ENCODE peak calls at places on chromosomes 5 and 9, in four cellular contexts. T is activated CD4-positive, alpha-beta T cell treated with anti-CD3 and anti-CD28 coated beads, Interleukin-2, amount 50 U/mL, for 24 hours; M is stimulated activated CD4-positive, alpha-beta T cell treated with anti-CD3 and anti-CD28 coated beads, Interleukin-2, amount 100 ng/mL, for 48 hours; P is activated naive CD4-positive, alpha-beta T cell treated with anti-CD3 and anti-CD28 coated beads, Interleukin-2, amount 50 U/mL, for 16 hours. R is an unnamed sample.

GRCh38 chr5:18202147-18202546 is 567.9 kb downstream of the TAF11L14 start:
- DNase-seq in T (no peak), M (no peak), P (no peak), R (peak)

GRCh38 chr5:36301858-36302603 is at the start of gene RANBP3L:
- DNase-seq in T (no peak), M (no peak), P (no peak), R (peak)

GRCh38 chr9:132647355-132647754 is 22.4 kb downstream of the DDX31 start:
- DNase-seq in T (no peak), M (no peak), P (no peak), R (peak)

GRCh38 chr5:131491749-131492148 is 143.3 kb downstream of the RAPGEF6 start:
- DNase-seq in T (no peak), M (no peak), P (no peak), R (no peak)

GRCh38 chr5:140690376-140690932 is 716 bp downstream of the HARS1 start:
- DNase-seq in T (no peak), M (no peak), P (no peak), R (no peak)

GRCh38 chr9:13963005-13963653 is 350.8 kb downstream of the NFIB start:
- DNase-seq in T (no peak), M (no peak), P (no peak), R (no peak)

GRCh38 chr5:103243665-103244064 is 14.9 kb upstream of the MACIR start:
- DNase-seq in T (no peak), M (no peak), P (no peak), R (no peak)

GRCh38 chr9:29928072-29928471 is 2354.8 kb upstream of the C9orf72 start:
- DNase-seq in T (no peak), M (no peak), P (no peak), R (no peak)

GRCh38 chr9:37337301-37337905 is 85.1 kb upstream of the GRHPR start:
- DNase-seq in T (no peak), M (no peak), P (no peak), R (no peak)

GRCh38 chr5:162283611-162284010 is 216.0 kb downstream of the GABRG2 start:
- DNase-seq in T (no peak), M (no peak), P (no peak), R (no peak)

GRCh38 chr9:19481971-19482404 is 73.2 kb downstream of the ACER2 start:
- DNase-seq in T (no peak), M (no peak), P (no peak), R (no peak)